ENCODE peak calls at places on chromosomes 1 and 21, in four cellular contexts. X is posterior vena cava, Z is NCI-H82, P is stromal cell of bone marrow. L is an unnamed sample.

GRCh38 chr1:214957330-214958137 is 125.0 kb upstream of the KCNK2 start:
- DNase-seq in X (no peak), P (peak), Z (no peak), L (no peak)

GRCh38 chr1:11590395-11590794 is 63.8 kb downstream of the FBXO2 start:
- DNase-seq in P (no peak), Z (peak), X (no peak), L (no peak)

GRCh38 chr1:44012941-44013609 is 18.2 kb downstream of the SLC6A9 start:
- DNase-seq in X (peak), Z (peak), P (no peak), L (no peak)

GRCh38 chr1:159076438-159076752 is 171 bp downstream of the AIM2 start:
- DNase-seq in P (no peak), Z (no peak), X (no peak), L (no peak)

GRCh38 chr1:13590486-13590885 is 6.9 kb downstream of the PDPN start:
- DNase-seq in X (no peak), Z (no peak), P (no peak), L (no peak)

GRCh38 chr1:223062177-223062576 is 80.9 kb downstream of the TLR5 start:
- DNase-seq in P (no peak), Z (no peak), X (no peak), L (no peak)

GRCh38 chr1:211359876-211360275 is 33.2 kb downstream of the TRAF5 start:
- DNase-seq in P (no peak), X (no peak), Z (no peak), L (no peak)

GRCh38 chr1:226664413-226665101 is 74.5 kb downstream of the ITPKB start:
- DNase-seq in X (peak), P (peak), Z (no peak), L (no peak)

GRCh38 chr21:44444286-44444931 is 10.9 kb upstream of the LRRC3 start:
- DNase-seq in P (no peak), X (peak), Z (peak), L (peak)

GRCh38 chr1:29136463-29136915 is 12.8 kb upstream of the TMEM200B start:
- DNase-seq in X (no peak), P (no peak), Z (no peak), L (no peak)

GRCh38 chr1:29496701-29497100 is 260.4 kb downstream of the PTPRU start:
- DNase-seq in X (peak), P (no peak), Z (no peak), L (no peak)

GRCh38 chr1:7228252-7228961 is 443.2 kb downstream of the CAMTA1 start:
- DNase-seq in Z (no peak), P (no peak), X (no peak), L (no peak)

GRCh38 chr1:31748265-31748859 is 15.8 kb downstream of the ADGRB2 start:
- DNase-seq in P (no peak), X (peak), Z (no peak), L (no peak)

GRCh38 chr1:185823471-185823870 is 89.3 kb downstream of the HMCN1 start:
- DNase-seq in P (peak), Z (no peak), X (no peak), L (no peak)

GRCh38 chr1:32989160-32989894 is 24.7 kb upstream of the RNF19B start:
- DNase-seq in Z (no peak), X (peak), P (peak), L (no peak)

GRCh38 chr1:33819913-33820311 is 44.0 kb upstream of the HMGB4 start:
- DNase-seq in P (no peak), Z (no peak), X (no peak), L (no peak)

GRCh38 chr1:174550296-174550695 is 102.5 kb downstream of the GPR52 start:
- DNase-seq in Z (no peak), X (no peak), P (no peak), L (no peak)

GRCh38 chr21:38460171-38460742 is 38.0 kb downstream of the ERG start:
- DNase-seq in Z (no peak), X (no peak), P (peak), L (no peak)

GRCh38 chr1:232576537-232576936 is 53.4 kb downstream of the SIPA1L2 start:
- DNase-seq in Z (no peak), X (no peak), P (no peak), L (no peak)

GRCh38 chr21:16522512-16522911 is 792.7 kb downstream of the USP25 start:
- DNase-seq in Z (no peak), X (no peak), P (no peak), L (no peak)

GRCh38 chr21:27077501-27077900 is 110.6 kb upstream of the ADAMTS5 start:
- DNase-seq in Z (peak), P (no peak), X (no peak), L (no peak)

GRCh38 chr1:240790851-240791250 is 178.9 kb upstream of the GREM2 start:
- DNase-seq in Z (no peak), X (no peak), P (peak), L (no peak)

GRCh38 chr21:32007461-32007860 is 134.6 kb downstream of the HUNK start:
- DNase-seq in X (no peak), P (peak), Z (no peak), L (no peak)

GRCh38 chr1:905071-905749 is 18.5 kb upstream of the SAMD11 start:
- DNase-seq in X (peak), P (no peak), Z (peak), L (peak)

GRCh38 chr1:35047188-35047858 is 15.6 kb upstream of the ZMYM6 start:
- DNase-seq in X (no peak), Z (no peak), P (peak), L (no peak)

GRCh38 chr1:42125552-42125951 is 27.7 kb upstream of the GUCA2B start:
- DNase-seq in P (no peak), Z (no peak), X (no peak), L (no peak)

GRCh38 chr1:46687095-46687659 is 15.5 kb downstream of the TEX38 start:
- DNase-seq in Z (no peak), X (peak), P (peak), L (no peak)

GRCh38 chr1:117564227-117565082 is 41.4 kb upstream of the TENT5C start:
- DNase-seq in P (no peak), X (no peak), Z (no peak), L (no peak)

GRCh38 chr1:9127395-9128160 is 1.3 kb downstream of the GPR157 start:
- DNase-seq in X (peak), Z (no peak), P (no peak), L (no peak)

GRCh38 chr21:33232640-33233039 is 2.9 kb downstream of the IFNAR2 start:
- DNase-seq in X (no peak), Z (no peak), P (no peak), L (no peak)

GRCh38 chr21:34807881-34808568 is 139.2 kb downstream of the CLIC6 start:
- DNase-seq in X (peak), P (peak), Z (no peak), L (no peak)

GRCh38 chr1:30315185-30315960 is 408.0 kb downstream of the MATN1 start:
- DNase-seq in Z (peak), X (peak), P (no peak), L (no peak)

GRCh38 chr1:154623358-154623757 is 15.4 kb upstream of the ADAR start:
- DNase-seq in P (no peak), X (no peak), Z (no peak), L (no peak)

GRCh38 chr1:42085596-42085995 is 67.6 kb upstream of the GUCA2B start:
- DNase-seq in X (no peak), P (peak), Z (no peak), L (no peak)

L was measured in HuH-7.5.